ENCODE peak calls at places on chromosomes 2 and 18, in ten cellular contexts. D, Z, Q, C, L, A, O, H, G and V are unnamed samples. For H3K4me1, the result is how much of the 10 kb centered on the place peaks cover.

GRCh38 chr2:191533693-191534175 is 144.2 kb upstream of the NABP1 start:
- DNase-seq in D (no peak), Z (no peak), Q (no peak), C (no peak), L (no peak), A (no peak), O (no peak), H (no peak), G (no peak), V (no peak)

GRCh38 chr18:43917487-43917886 is 640.2 kb upstream of the SYT4 start:
- DNase-seq in D (no peak), Z (no peak), Q (no peak), C (no peak), L (no peak), A (peak), O (no peak), H (no peak), G (no peak), V (no peak)

GRCh38 chr2:232890536-232890895 is 20.5 kb downstream of the SNORC start:
- DNase-seq in D (no peak), Z (no peak), Q (no peak), C (no peak), L (no peak), A (no peak), O (no peak), H (no peak), G (no peak), V (no peak)

GRCh38 chr2:8004250-8004681 is 677.6 kb upstream of the ID2 start:
- DNase-seq in D (no peak), Z (peak), Q (no peak), C (no peak), L (no peak), A (peak), O (peak), H (no peak), G (peak), V (no peak)

GRCh38 chr2:177396630-177397460 is 4.3 kb downstream of the AGPS start:
- DNase-seq in D (no peak), Z (no peak), Q (no peak), C (no peak), L (no peak), A (peak), O (peak), H (no peak), G (no peak), V (no peak)

GRCh38 chr2:28395334-28396061 is 2.8 kb downstream of the FOSL2 start:
- DNase-seq in D (no peak), Z (peak), Q (peak), C (no peak), L (peak), A (peak), O (peak), H (no peak), G (no peak), V (no peak)

GRCh38 chr2:112920923-112921532 is 10.1 kb downstream of the IL37 start:
- DNase-seq in D (no peak), Z (no peak), Q (no peak), C (no peak), L (no peak), A (no peak), O (peak), H (peak), G (no peak), V (peak)

GRCh38 chr2:66545227-66545626 is 110.3 kb downstream of the MEIS1 start:
- DNase-seq in D (no peak), Z (no peak), Q (no peak), C (no peak), L (no peak), A (no peak), O (no peak), H (no peak), G (no peak), V (no peak)

GRCh38 chr2:61658841-61659780 is 121.0 kb upstream of the XPO1 start:
- DNase-seq in D (peak), Z (peak), Q (no peak), C (peak), L (no peak), A (peak), O (peak), H (no peak), G (peak), V (no peak)

GRCh38 chr2:62197609-62198236 is 1.8 kb downstream of the B3GNT2 start:
- DNase-seq in D (no peak), Z (peak), Q (peak), C (peak), L (peak), A (peak), O (no peak), H (peak), G (peak), V (no peak)

GRCh38 chr2:28970464-28971160 is 10.5 kb upstream of the TOGARAM2 start:
- DNase-seq in D (no peak), Z (no peak), Q (no peak), C (no peak), L (no peak), A (no peak), O (no peak), H (no peak), G (no peak), V (no peak)

GRCh38 chr2:216555274-216555673 is 56.6 kb downstream of the RPL37A start:
- DNase-seq in D (no peak), Z (peak), Q (peak), C (no peak), L (peak), A (peak), O (peak), H (no peak), G (no peak), V (no peak)

GRCh38 chr2:232336241-232336736 is 42.3 kb upstream of the ALPP start:
- DNase-seq in D (no peak), Z (no peak), Q (peak), C (no peak), L (peak), A (peak), O (no peak), H (no peak), G (no peak), V (peak)

GRCh38 chr2:1854747-1855146 is 110.4 kb upstream of the PXDN start:
- DNase-seq in D (peak), Z (peak), Q (no peak), C (peak), L (no peak), A (no peak), O (peak), H (no peak), G (peak), V (no peak)

GRCh38 chr2:231800493-231801091 is 14.3 kb downstream of the COPS7B start:
- DNase-seq in D (no peak), Z (no peak), Q (no peak), C (peak), L (peak), A (peak), O (no peak), H (peak), G (peak), V (no peak)

GRCh38 chr2:130874512-130874911 is 37.8 kb downstream of the ARHGEF4 start:
- DNase-seq in D (no peak), Z (no peak), Q (no peak), C (no peak), L (no peak), A (no peak), O (no peak), H (no peak), G (no peak), V (no peak)

GRCh38 chr2:227477291-227477690 is 5.3 kb downstream of the AGFG1 start:
- DNase-seq in D (no peak), Z (no peak), Q (no peak), C (no peak), L (no peak), A (no peak), O (no peak), H (no peak), G (no peak), V (no peak)

GRCh38 chr2:56151841-56152240 is 31.9 kb upstream of the CCDC85A start:
- DNase-seq in D (no peak), Z (no peak), Q (no peak), C (no peak), L (no peak), A (no peak), O (no peak), H (no peak), G (no peak), V (no peak)

GRCh38 chr2:231000211-231000904 is 4.4 kb downstream of the SPATA3 start:
- DNase-seq in D (peak), Z (no peak), Q (no peak), C (peak), L (peak), A (no peak), O (no peak), H (no peak), G (no peak), V (no peak)

GRCh38 chr18:27382477-27383216 is 197.5 kb upstream of the CHST9 start:
- DNase-seq in D (no peak), Z (no peak), Q (no peak), C (no peak), L (no peak), A (no peak), O (no peak), H (no peak), G (no peak), V (no peak)

DNA sequence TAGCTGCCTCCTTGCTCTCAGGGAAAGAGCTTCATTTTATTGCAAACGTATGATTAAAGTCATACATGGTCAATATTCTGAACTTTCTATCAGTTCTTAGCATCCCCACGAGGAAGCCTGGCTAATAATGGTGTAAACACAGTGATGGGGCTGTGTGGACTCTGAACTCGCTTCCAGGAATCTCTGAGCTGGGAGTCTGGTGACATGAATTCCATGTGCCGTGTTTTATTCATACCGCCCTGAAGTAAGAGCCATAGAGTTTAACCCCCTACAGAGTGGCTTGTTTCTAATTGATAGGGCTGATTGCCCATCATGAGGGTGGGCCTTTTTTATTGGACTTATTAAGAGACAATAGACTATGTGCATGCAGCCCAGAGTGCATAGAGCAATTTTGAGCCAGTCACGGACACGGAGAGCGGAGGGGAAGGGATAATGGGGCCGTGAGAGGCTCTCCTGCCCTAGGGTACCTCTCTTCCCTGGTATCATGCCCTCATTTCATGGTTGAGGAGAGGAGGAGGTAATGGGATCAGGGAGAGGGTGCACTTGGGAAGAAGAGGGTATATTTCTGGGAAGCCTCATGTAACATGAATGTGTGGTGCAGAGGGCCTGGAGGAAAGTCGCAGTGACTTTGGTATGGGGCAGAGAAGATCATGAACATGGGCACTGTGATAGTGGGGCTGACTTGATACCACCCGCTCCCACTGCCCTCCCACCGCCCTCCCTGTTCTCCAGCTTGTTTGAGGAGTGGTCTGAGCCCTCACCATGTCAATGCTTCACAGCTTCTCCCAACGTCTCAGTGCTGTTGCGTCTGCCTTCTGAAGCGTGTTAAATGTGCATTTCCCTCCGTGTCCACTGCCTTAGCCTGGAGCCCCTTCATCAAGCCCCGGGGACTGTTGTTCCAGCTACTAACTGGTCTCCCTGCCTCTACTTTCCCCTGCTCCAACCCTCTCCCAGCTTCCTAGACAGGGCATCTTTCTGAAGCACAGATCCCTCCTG is 73.2 kb downstream of the IL1R2 start:
- DNase-seq in D (no peak), Z (no peak), Q (no peak), C (no peak), L (no peak), A (no peak), O (peak), H (no peak), G (peak), V (no peak)
- H3K4me1 ChIP-seq in D (under half), Z (half or more), Q (half or more), C (under half), L (under half), A (half or more), O (under half), H (under half), G (under half), V (under half)

DNA sequence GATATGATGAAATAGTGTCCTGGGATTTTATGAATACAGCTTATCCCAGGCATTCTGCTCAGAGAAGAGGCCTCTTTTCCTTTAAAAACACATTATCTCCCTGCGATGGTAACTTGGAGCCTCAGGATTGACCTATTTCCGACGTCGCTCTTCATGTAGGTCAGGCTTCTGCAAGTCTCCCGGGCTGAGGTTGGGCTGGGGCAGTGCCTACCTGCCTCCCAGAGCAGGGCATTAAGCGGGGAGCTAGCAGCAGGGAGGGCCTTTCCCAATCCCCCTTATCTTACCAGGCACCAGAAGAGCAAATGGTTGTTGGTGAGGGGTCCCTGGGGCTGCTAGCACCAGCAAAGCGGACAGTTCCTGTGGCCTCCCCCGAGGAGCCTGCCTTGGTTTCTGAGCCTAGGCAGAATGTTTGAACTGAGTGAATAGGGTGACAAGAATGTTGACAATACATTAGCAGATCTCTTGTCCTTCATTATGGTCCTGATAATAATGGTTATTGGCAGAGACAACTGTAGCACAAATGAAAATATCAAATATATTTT is 60.2 kb downstream of the TRPM8 start:
- DNase-seq in D (no peak), Z (no peak), Q (no peak), C (peak), L (no peak), A (no peak), O (no peak), H (no peak), G (no peak), V (no peak)
- H3K4me1 ChIP-seq in D (under half), Z (under half), Q (under half), C (under half), L (under half), A (under half), O (under half), H (under half), G (under half), V (under half)

GRCh38 chr2:10385933-10386773 is 62.0 kb downstream of the ODC1 start:
- DNase-seq in D (no peak), Z (no peak), Q (no peak), C (no peak), L (no peak), A (no peak), O (peak), H (no peak), G (no peak), V (no peak)
- H3K4me1 ChIP-seq in D (under half), Z (under half), Q (half or more), C (under half), L (under half), A (under half), O (under half), H (under half), G (under half), V (half or more)

GRCh38 chr18:7666195-7666776 is 99.2 kb downstream of the PTPRM start:
- DNase-seq in D (peak), Z (no peak), Q (no peak), C (peak), L (no peak), A (no peak), O (no peak), H (no peak), G (no peak), V (no peak)
- H3K4me1 ChIP-seq in D (under half), Z (under half), Q (under half), C (under half), L (under half), A (under half), O (under half), H (under half), G (under half), V (under half)

DNA sequence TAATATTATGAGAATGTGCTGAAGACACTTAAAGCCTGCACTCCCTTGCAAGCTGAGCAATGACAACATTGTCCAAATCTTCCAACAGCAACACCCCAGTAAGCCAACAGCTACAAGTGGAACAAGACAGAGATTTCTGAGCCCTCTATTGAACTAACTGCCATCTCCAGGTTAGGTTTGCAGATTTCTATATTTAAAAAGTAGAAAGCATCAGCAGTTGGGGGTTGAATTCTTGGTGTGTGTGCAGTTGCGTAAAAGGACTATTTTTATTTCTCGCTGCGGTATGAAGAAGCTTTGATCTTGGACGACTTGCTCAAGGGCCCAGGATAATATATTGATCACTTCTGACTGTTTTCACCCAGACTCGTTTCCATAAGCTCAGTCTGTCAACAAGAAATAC is 106.2 kb upstream of the ZFP36L2 start:
- DNase-seq in D (no peak), Z (no peak), Q (no peak), C (no peak), L (no peak), A (no peak), O (no peak), H (no peak), G (no peak), V (no peak)
- H3K4me1 ChIP-seq in D (under half), Z (half or more), Q (under half), C (under half), L (under half), A (half or more), O (under half), H (under half), G (under half), V (under half)

GRCh38 chr2:68385232-68385906 is 20.3 kb downstream of the PLEK start:
- DNase-seq in D (no peak), Z (no peak), Q (no peak), C (peak), L (no peak), A (no peak), O (no peak), H (no peak), G (no peak), V (peak)

GRCh38 chr2:68384485-68385107 is 19.5 kb downstream of the PLEK start:
- DNase-seq in D (no peak), Z (no peak), Q (no peak), C (no peak), L (no peak), A (no peak), O (no peak), H (no peak), G (no peak), V (no peak)

GRCh38 chr2:68385907-68386287 is 20.8 kb downstream of the PLEK start:
- DNase-seq in D (no peak), Z (no peak), Q (no peak), C (no peak), L (no peak), A (no peak), O (no peak), H (no peak), G (no peak), V (no peak)

GRCh38 chr2:68387408-68388350 is 22.6 kb downstream of the PLEK start:
- DNase-seq in D (no peak), Z (no peak), Q (no peak), C (no peak), L (no peak), A (no peak), O (no peak), H (no peak), G (no peak), V (peak)

DNA sequence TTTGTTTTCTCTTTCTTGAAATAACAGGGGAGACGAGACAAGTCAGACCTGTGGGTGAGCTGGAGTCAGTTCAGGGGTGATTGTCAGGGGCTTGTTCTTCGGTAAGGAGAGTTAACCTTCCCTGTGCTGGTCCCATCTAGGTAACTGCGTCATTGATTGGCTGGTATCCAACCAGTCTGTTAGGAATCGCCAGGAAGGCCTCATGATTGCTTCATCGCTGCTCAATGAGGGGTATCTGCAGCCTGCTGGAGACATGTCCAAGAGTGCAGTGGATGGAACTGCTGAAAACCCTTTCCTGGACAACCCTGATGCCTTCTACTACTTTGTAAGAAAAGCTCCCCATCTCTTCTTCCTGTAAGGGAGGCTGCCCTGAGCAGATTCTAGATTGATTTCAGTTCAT is 21.3 kb downstream of the PLEK start:
- DNase-seq in D (no peak), Z (no peak), Q (no peak), C (no peak), L (no peak), A (no peak), O (no peak), H (no peak), G (no peak), V (no peak)
- H3K4me1 ChIP-seq in D (under half), Z (under half), Q (under half), C (under half), L (under half), A (under half), O (under half), H (under half), G (under half), V (half or more)

DNA sequence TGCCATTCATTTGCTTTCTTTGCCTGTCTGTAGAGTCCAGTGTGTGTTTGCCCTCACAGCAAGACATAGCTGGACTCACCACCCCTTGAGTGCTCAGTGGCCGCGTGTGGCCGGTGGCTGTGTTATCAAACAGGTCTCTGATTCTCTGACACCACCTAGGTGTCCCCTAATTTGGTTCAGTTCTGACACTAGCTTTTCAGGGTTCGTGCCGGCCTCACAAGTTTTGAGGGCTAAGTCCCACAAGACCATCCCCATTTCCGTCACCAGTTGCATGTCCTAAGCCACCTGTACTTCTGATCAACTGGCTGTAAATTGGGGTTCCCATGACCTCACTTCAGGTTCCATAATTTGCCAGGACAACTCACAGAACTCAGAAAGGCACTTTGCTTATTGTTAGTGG is 23.5 kb downstream of the NCK2 start:
- DNase-seq in D (no peak), Z (no peak), Q (no peak), C (no peak), L (no peak), A (no peak), O (no peak), H (no peak), G (no peak), V (no peak)
- H3K4me1 ChIP-seq in D (under half), Z (under half), Q (under half), C (under half), L (under half), A (under half), O (under half), H (half or more), G (under half), V (half or more)

DNA sequence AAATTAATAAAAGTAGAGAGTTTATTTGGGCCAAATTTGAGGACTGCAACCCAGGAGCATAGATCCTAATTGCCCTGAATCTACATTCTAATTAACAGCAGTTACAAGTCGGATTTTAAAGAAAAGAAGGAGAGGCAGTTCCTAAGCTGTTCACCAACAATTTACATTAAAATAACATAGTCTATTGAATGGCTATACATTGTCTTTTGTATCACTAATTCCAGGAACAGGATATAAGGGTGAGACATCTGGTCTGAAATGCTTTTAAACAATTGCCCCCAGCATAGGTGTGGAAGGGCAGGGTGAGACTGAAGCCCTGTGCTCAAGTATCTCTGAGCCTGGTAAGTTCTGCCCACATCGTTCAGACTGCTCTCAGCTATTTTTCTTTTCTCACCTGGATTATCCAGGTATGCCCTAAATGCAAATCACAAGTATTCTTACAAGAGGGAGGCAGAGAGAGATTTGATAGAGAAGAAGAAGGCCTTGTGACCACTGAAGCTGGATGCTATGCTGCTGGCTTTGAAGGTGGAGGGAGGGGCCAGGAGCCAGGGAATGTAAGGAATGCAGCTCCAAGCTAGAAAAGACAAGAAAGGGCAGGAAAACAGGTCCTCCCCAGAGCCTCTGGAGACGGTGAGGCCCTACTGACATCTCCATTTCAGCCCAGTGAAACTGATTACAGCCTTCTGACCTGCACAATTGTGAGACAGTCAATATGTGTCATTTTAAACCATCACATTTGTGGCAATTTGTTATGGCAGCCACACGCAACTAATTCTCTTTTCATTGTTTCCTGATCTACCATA is 189.4 kb upstream of the ARL4C start:
- DNase-seq in D (peak), Z (no peak), Q (no peak), C (peak), L (no peak), A (no peak), O (peak), H (no peak), G (no peak), V (no peak)
- H3K4me1 ChIP-seq in D (under half), Z (under half), Q (under half), C (half or more), L (under half), A (under half), O (under half), H (under half), G (under half), V (under half)